ENCODE peak calls at places on chromosomes 11 and 22, in eight cellular contexts. F is right atrium auricular region, O is psoas muscle, I is bronchial epithelial cell, R is PC-3, P is heart left ventricle, Z is Peyer's patch, Q is HCT116. B is an unnamed sample. For H3K36me3, the result is how much of the 10 kb centered on the place peaks cover.

GRCh38 chr11:35304393-35304790 is 115.0 kb downstream of the SLC1A2 start:
- DNase-seq in F (no peak), R (peak), O (no peak), Q (no peak), I (peak), Z (no peak), P (no peak), B (no peak)

GRCh38 chr11:57566035-57566504 is 1.4 kb downstream of the UBE2L6 start:
- DNase-seq in Q (no peak), F (peak), O (no peak), Z (peak), R (peak), I (peak), P (no peak), B (no peak)

GRCh38 chr22:48660104-48660794 is 1167.4 kb downstream of the BRD1 start:
- DNase-seq in F (no peak), P (no peak), I (no peak), Z (no peak), O (no peak), Q (no peak), R (no peak), B (no peak)

GRCh38 chr11:121029153-121029552 is 5.3 kb downstream of the TBCEL start:
- DNase-seq in O (no peak), Z (no peak), Q (no peak), I (no peak), P (no peak), R (peak), F (no peak), B (no peak)

GRCh38 chr11:19980957-19981669 is 179.2 kb downstream of the DBX1 start:
- DNase-seq in F (no peak), P (no peak), Q (no peak), I (no peak), O (no peak), Z (no peak), R (no peak), B (peak)

GRCh38 chr11:8719260-8720190 is 36.9 kb downstream of the RPL27A start:
- DNase-seq in R (peak), O (peak), Q (peak), F (peak), Z (no peak), I (peak), P (peak), B (peak)

GRCh38 chr11:35305670-35306382 is 113.5 kb downstream of the SLC1A2 start:
- DNase-seq in I (peak), F (no peak), Z (peak), P (no peak), Q (peak), O (no peak), R (peak), B (no peak)

GRCh38 chr11:133746663-133747306 is 98.5 kb downstream of the SPATA19 start:
- DNase-seq in P (no peak), Q (no peak), Z (no peak), O (no peak), I (no peak), F (no peak), R (no peak), B (no peak)

GRCh38 chr22:26800858-26801257 is 143.5 kb downstream of the MIAT start:
- DNase-seq in I (no peak), Q (no peak), O (no peak), Z (no peak), R (no peak), F (no peak), P (no peak), B (no peak)

GRCh38 chr11:125956371-125956770 is 10.5 kb downstream of the VSIG10L2 start:
- DNase-seq in O (no peak), I (peak), Q (no peak), Z (no peak), R (no peak), P (peak), F (peak), B (peak)

GRCh38 chr11:6210274-6210955 is 5.1 kb downstream of the C11orf42 start:
- DNase-seq in Q (no peak), O (no peak), F (no peak), Z (no peak), I (no peak), R (no peak), P (no peak), B (no peak)
- H3K36me3 ChIP-seq in Q (under half), O (half or more), F (half or more), Z (under half), I (under half), R (under half), P (under half), B (half or more)

DNA sequence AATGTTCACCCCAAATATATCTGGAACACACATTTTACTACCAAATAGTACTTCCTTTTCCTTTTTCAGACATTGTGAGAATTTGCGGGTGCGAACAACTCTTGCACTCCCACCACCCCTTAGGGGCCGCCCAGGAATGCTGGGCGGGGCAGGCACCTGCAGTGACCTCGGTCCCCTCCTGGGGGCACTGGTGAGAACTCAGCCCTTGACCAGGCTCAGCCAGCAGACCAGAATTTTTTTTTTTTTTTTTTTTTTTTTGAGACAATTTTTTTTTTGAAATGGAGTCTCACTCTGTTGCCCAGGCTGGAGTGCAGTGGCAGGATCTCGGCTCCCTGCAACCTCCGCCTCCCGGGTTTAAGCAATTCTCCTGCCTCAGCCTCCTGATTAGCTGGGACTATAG is 75.8 kb downstream of the ARHGAP8 start:
- DNase-seq in Z (no peak), I (no peak), F (no peak), Q (no peak), R (peak), O (no peak), P (no peak), B (no peak)
- TF ChIP-seq CTCF in Z (no peak), I (peak), F (peak), Q (peak), R (peak), O (no peak), P (peak), B (no peak)

DNA sequence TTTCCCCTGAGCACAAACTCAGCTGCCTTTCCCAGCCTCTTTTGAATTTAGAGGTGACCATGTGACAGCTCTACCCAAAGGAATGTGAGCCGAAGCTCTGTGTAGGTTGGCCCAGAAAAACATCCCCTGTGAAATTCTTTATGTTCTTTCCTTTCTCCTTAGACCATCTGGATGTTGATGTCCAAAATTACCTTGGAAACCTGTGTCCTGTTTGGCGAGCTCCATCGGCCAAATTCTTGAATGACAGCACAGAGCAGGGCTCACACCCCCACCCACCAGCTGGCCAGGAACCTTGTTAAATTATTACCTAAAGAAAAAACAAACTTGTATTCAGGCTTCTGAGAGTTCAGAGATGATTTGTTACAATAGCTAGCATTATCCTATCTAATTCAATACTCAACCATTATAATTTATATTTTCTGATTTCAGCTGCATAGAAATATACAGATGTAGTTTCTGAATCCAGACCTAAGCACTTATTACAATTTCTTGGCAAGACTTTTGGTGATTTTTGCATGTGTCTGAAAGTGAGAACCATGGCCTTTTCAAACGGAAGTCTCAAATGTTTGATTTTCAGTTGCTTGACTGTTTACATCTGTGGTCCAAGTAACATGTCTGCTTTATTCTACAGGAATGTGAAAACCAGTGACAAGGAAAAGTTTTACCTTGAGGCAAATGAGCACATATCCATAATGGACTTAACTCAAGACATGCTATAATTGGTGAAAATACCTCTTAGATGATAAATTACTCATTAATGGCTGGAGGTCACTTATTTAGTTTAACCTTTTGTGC is 554.2 kb downstream of the NTM start:
- DNase-seq in I (no peak), P (no peak), R (peak), O (no peak), Z (no peak), Q (no peak), F (no peak), B (no peak)
- H3K36me3 ChIP-seq in I (under half), P (under half), R (under half), O (under half), Z (under half), Q (under half), F (under half), B (under half)

GRCh38 chr22:50459443-50460140 is 15.2 kb downstream of the SBF1 start:
- DNase-seq in I (no peak), R (no peak), O (no peak), Z (no peak), F (no peak), P (no peak), Q (no peak), B (no peak)
- TF ChIP-seq CTCF in I (no peak), R (no peak), O (no peak), Z (no peak), F (no peak), P (no peak), Q (no peak), B (no peak)

GRCh38 chr11:118635237-118635591 is 27.8 kb downstream of the PHLDB1 start:
- DNase-seq in I (no peak), Z (no peak), F (no peak), Q (no peak), P (no peak), O (no peak), R (no peak), B (no peak)

GRCh38 chr11:118638726-118639125 is 31.3 kb downstream of the PHLDB1 start:
- DNase-seq in O (no peak), P (no peak), F (no peak), R (no peak), Q (no peak), I (no peak), Z (no peak), B (no peak)

GRCh38 chr11:118635642-118636041 is 28.2 kb downstream of the PHLDB1 start:
- DNase-seq in F (no peak), Q (no peak), R (no peak), I (no peak), P (no peak), Z (no peak), O (no peak), B (no peak)

GRCh38 chr11:118634435-118635236 is 27.2 kb downstream of the PHLDB1 start:
- DNase-seq in F (no peak), Q (no peak), P (peak), O (peak), R (peak), Z (peak), I (peak), B (peak)

GRCh38 chr11:118636569-118637290 is 29.3 kb downstream of the PHLDB1 start:
- DNase-seq in Q (no peak), I (no peak), O (no peak), R (peak), F (no peak), Z (no peak), P (no peak), B (no peak)
- H3K36me3 ChIP-seq in Q (under half), I (under half), O (under half), R (under half), F (half or more), Z (under half), P (under half), B (under half)

GRCh38 chr22:36569999-36570398 is 41.0 kb upstream of the EIF3D start:
- DNase-seq in Q (peak), R (no peak), P (no peak), I (peak), O (no peak), Z (no peak), F (no peak), B (no peak)
- TF ChIP-seq CTCF in Q (peak), R (no peak), P (no peak), I (peak), O (no peak), Z (no peak), F (peak), B (no peak)

GRCh38 chr11:68550485-68550817 is 89.9 kb downstream of the PPP6R3 start:
- DNase-seq in I (no peak), R (no peak), Q (no peak), F (no peak), Z (no peak), P (no peak), O (no peak), B (no peak)
- H3K36me3 ChIP-seq in I (under half), R (half or more), Q (under half), F (under half), Z (under half), P (under half), O (half or more), B (under half)

GRCh38 chr11:128516886-128517285 is 70.5 kb downstream of the ETS1 start:
- DNase-seq in R (no peak), O (no peak), F (no peak), Q (no peak), Z (no peak), P (no peak), I (no peak), B (no peak)

GRCh38 chr11:128513915-128514681 is 73.3 kb downstream of the ETS1 start:
- DNase-seq in F (no peak), Z (no peak), Q (no peak), P (no peak), I (no peak), O (no peak), R (no peak), B (no peak)

GRCh38 chr11:128515766-128516466 is 71.4 kb downstream of the ETS1 start:
- DNase-seq in R (no peak), O (no peak), Z (no peak), F (no peak), P (no peak), Q (no peak), I (no peak), B (no peak)

GRCh38 chr11:128516467-128516778 is 70.9 kb downstream of the ETS1 start:
- DNase-seq in I (no peak), Q (no peak), Z (no peak), F (no peak), P (no peak), R (no peak), O (no peak), B (no peak)

GRCh38 chr11:128515086-128515485 is 72.3 kb downstream of the ETS1 start:
- DNase-seq in Z (no peak), P (no peak), R (no peak), O (no peak), Q (no peak), I (no peak), F (no peak), B (no peak)
- TF ChIP-seq CTCF in Z (no peak), P (no peak), R (no peak), O (no peak), Q (no peak), I (no peak), F (no peak), B (no peak)

GRCh38 chr11:123588863-123589262 is 65.6 kb downstream of the SCN3B start:
- DNase-seq in Q (no peak), R (no peak), P (no peak), O (no peak), F (no peak), Z (no peak), I (no peak), B (no peak)
- H3K36me3 ChIP-seq in Q (under half), R (under half), P (under half), O (under half), F (under half), Z (under half), I (under half), B (under half)

GRCh38 chr11:70466596-70466995 is 68.3 kb downstream of the CTTN start:
- DNase-seq in P (no peak), Z (no peak), O (no peak), R (no peak), F (no peak), I (no peak), Q (no peak), B (no peak)

GRCh38 chr11:70466154-70466553 is 67.8 kb downstream of the CTTN start:
- DNase-seq in R (peak), I (peak), O (no peak), Z (peak), P (no peak), F (no peak), Q (no peak), B (no peak)

GRCh38 chr11:70468256-70469230 is 70.2 kb downstream of the CTTN start:
- DNase-seq in R (peak), Q (no peak), Z (no peak), I (no peak), O (no peak), F (no peak), P (no peak), B (no peak)

GRCh38 chr11:70470127-70470526 is 71.8 kb downstream of the CTTN start:
- DNase-seq in F (no peak), Z (no peak), P (peak), I (no peak), Q (no peak), O (no peak), R (no peak), B (no peak)

GRCh38 chr11:70467196-70468085 is 69.1 kb downstream of the CTTN start:
- DNase-seq in R (peak), O (peak), I (peak), Z (peak), Q (peak), F (peak), P (peak), B (peak)
- TF ChIP-seq CTCF in R (peak), O (peak), I (peak), Z (peak), Q (peak), F (peak), P (peak), B (peak)

B was measured in tibial artery.